ENCODE peak calls at places on chromosomes 7 and 10, in nine cellular contexts. Z is fibroblast of lung; J is CD8-positive, alpha-beta T cell; C is ACHN; G is activated CD4-positive, alpha-beta memory T cell treated with anti-CD3 and anti-CD28 coated beads, Interleukin-2, amount 10 ng/mL, durations not matched to agents 7 days and 5 days; L is T1000; V is fibroblast of pulmonary artery; N is midbrain; I is caudate nucleus. D is an unnamed sample.

GRCh38 chr10:20276127-20276979 is 460.1 kb downstream of the PLXDC2 start:
- DNase-seq in G (no peak), L (peak; percentile 54), I (no peak), J (no peak), V (no peak), Z (peak; percentile 44), N (peak; percentile 15), C (no peak), D (no peak)

GRCh38 chr10:18822156-18822555 is 162.9 kb downstream of the ARL5B start:
- DNase-seq in J (no peak), C (peak; percentile 33), I (no peak), Z (peak; percentile 38), N (no peak), L (no peak), V (peak; percentile 15), G (no peak), D (no peak)

GRCh38 chr7:55172161-55172560 is 153.3 kb downstream of the EGFR start:
- DNase-seq in N (no peak), L (no peak), C (no peak), Z (no peak), G (no peak), J (no peak), I (no peak), V (no peak), D (no peak)

GRCh38 chr10:122349758-122350355 is 24.7 kb upstream of the PLEKHA1 start:
- DNase-seq in N (no peak), I (no peak), L (no peak), Z (no peak), V (no peak), C (no peak), G (no peak), J (no peak), D (no peak)

GRCh38 chr10:33352154-33352553 is 17.7 kb upstream of the NRP1 start:
- DNase-seq in L (no peak), N (no peak), J (no peak), Z (peak; percentile 72), V (peak; percentile 54), I (no peak), C (no peak), G (no peak), D (no peak)

GRCh38 chr7:97971990-97972943 is 17.7 kb downstream of the OCM2 start:
- DNase-seq in L (no peak), C (peak; percentile 92), J (peak; percentile 84), I (peak; percentile 63), Z (peak; percentile 69), G (peak; percentile 89), V (peak; percentile 69), N (peak; percentile 66), D (peak; percentile 47)

GRCh38 chr7:115340828-115341227 is 418.9 kb downstream of the MDFIC start:
- DNase-seq in C (peak; percentile 60), J (no peak), L (no peak), G (no peak), N (no peak), I (no peak), V (peak; percentile 90), Z (peak; percentile 93), D (no peak)

GRCh38 chr10:103676851-103677417 is 178.4 kb downstream of the SH3PXD2A start:
- DNase-seq in I (no peak), N (no peak), C (no peak), G (no peak), V (peak; percentile 93), J (no peak), Z (peak; percentile 99), L (no peak), D (no peak)

GRCh38 chr7:27098493-27099223 is 2.9 kb upstream of the HOXA1 start:
- DNase-seq in G (no peak), C (peak; percentile 82), L (no peak), Z (peak; percentile 69), J (no peak), N (no peak), I (no peak), V (no peak), D (no peak)

GRCh38 chr10:116014326-116014725 is 258.7 kb downstream of the GFRA1 start:
- DNase-seq in L (no peak), Z (no peak), V (no peak), G (no peak), C (no peak), J (no peak), I (no peak), N (no peak), D (no peak)

GRCh38 chr7:101114492-101114891 is 12.4 kb upstream of the SERPINE1 start:
- DNase-seq in L (peak; percentile 17), I (no peak), N (no peak), C (no peak), J (no peak), Z (no peak), V (no peak), G (no peak), D (no peak)

GRCh38 chr7:45922810-45923209 is 1.7 kb upstream of the IGFBP3 start:
- DNase-seq in G (peak; percentile 58), I (no peak), J (no peak), C (no peak), N (no peak), Z (peak; percentile 37), V (peak; percentile 35), L (no peak), D (no peak)

GRCh38 chr7:159201722-159202330 is 57.2 kb upstream of the VIPR2 start:
- DNase-seq in J (no peak), G (no peak), N (no peak), I (no peak), C (no peak), V (no peak), L (no peak), Z (no peak), D (no peak)

GRCh38 chr7:70940597-70940996 is 191.3 kb upstream of the GALNT17 start:
- DNase-seq in J (no peak), N (no peak), L (no peak), Z (no peak), C (no peak), G (no peak), V (no peak), I (no peak), D (no peak)

GRCh38 chr7:33472348-33473025 is 343.1 kb downstream of the BBS9 start:
- DNase-seq in C (no peak), J (no peak), N (no peak), L (no peak), V (no peak), I (no peak), Z (no peak), G (no peak), D (no peak)

GRCh38 chr7:2820508-2820934 is 23.6 kb downstream of the GNA12 start:
- DNase-seq in L (peak; percentile 66), C (peak; percentile 75), G (no peak), J (no peak), V (peak; percentile 98), N (no peak), Z (peak; percentile 95), I (no peak), D (no peak)

GRCh38 chr7:77281780-77282478 is 82.3 kb upstream of the FGL2 start:
- DNase-seq in C (peak; percentile 62), I (no peak), Z (peak; percentile 23), L (no peak), G (no peak), V (no peak), N (no peak), J (no peak), D (no peak)

GRCh38 chr10:33460461-33461294 is 126.2 kb upstream of the NRP1 start:
- DNase-seq in V (peak; percentile 55), N (peak; percentile 1), J (no peak), G (no peak), L (no peak), C (no peak), I (no peak), Z (peak; percentile 86), D (peak; percentile 18)

GRCh38 chr10:50596456-50596855 is 27.3 kb downstream of the SGMS1 start:
- DNase-seq in Z (no peak), G (no peak), V (no peak), C (no peak), I (no peak), L (no peak), J (no peak), N (no peak), D (no peak)

D was measured in LNCaP clone FGC.